ENCODE peak calls at places on chromosomes 3 and 15, in seven cellular contexts. M is GOT3; Q is GM04504; W is H9; E is stimulated activated effector memory CD8-positive, alpha-beta T cell treated with anti-CD3 and anti-CD28 coated beads, Interleukin-12 subunit alpha, Interleukin-12 subunit beta, amount 100 ng/mL, for 72 hours; A is sciatic nerve; P is colonic mucosa. H is an unnamed sample.

GRCh38 chr15:81297580-81298575 is 26.1 kb downstream of the STARD5 start:
- DNase-seq in W (no peak), M (no peak), Q (no peak), P (no peak), E (no peak), A (no peak), H (no peak)

GRCh38 chr3:58023536-58023935 is 15.3 kb downstream of the FLNB start:
- DNase-seq in P (no peak), M (no peak), A (no peak), Q (no peak), W (no peak), E (no peak), H (no peak)

GRCh38 chr3:37793889-37794591 is 67.6 kb upstream of the CTDSPL start:
- DNase-seq in P (no peak), W (no peak), E (no peak), A (no peak), M (no peak), Q (no peak), H (no peak)

GRCh38 chr3:127438371-127438770 is 150.5 kb upstream of the PRR20G start:
- DNase-seq in A (no peak), W (no peak), E (no peak), Q (no peak), M (no peak), P (no peak), H (no peak)

GRCh38 chr15:90006217-90007088 is 5.3 kb downstream of the ZNF710 start:
- DNase-seq in E (no peak), M (no peak), P (no peak), W (no peak), Q (no peak), A (no peak), H (no peak)

GRCh38 chr3:62051506-62051905 is 321.8 kb downstream of the FEZF2 start:
- DNase-seq in P (peak), W (no peak), A (no peak), E (no peak), Q (no peak), M (no peak), H (no peak)

GRCh38 chr3:150787741-150788370 is 24.9 kb upstream of the SIAH2 start:
- DNase-seq in A (peak), M (peak), P (peak), E (peak), W (peak), Q (peak), H (peak)

GRCh38 chr3:64215084-64215483 is 10.2 kb downstream of the PRICKLE2 start:
- DNase-seq in Q (no peak), E (no peak), W (no peak), M (no peak), P (no peak), A (no peak), H (no peak)

GRCh38 chr3:195208183-195208582 is 62.8 kb downstream of the XXYLT1 start:
- DNase-seq in Q (no peak), M (no peak), W (no peak), P (peak), A (no peak), E (no peak), H (no peak)

GRCh38 chr3:187516446-187516845 is 148.3 kb downstream of the RTP4 start:
- DNase-seq in A (no peak), P (no peak), W (no peak), E (no peak), M (no peak), Q (no peak), H (no peak)

GRCh38 chr3:193174137-193174536 is 66.9 kb upstream of the PLAAT1 start:
- DNase-seq in Q (no peak), W (no peak), A (no peak), M (no peak), P (no peak), E (no peak), H (no peak)

GRCh38 chr15:39580630-39581500 is at the start of gene THBS1:
- DNase-seq in W (peak), P (peak), E (peak), M (peak), Q (peak), A (peak), H (no peak)

GRCh38 chr15:48806151-48806550 is 4.7 kb downstream of the CEP152 start:
- DNase-seq in P (no peak), Q (no peak), E (no peak), M (no peak), A (no peak), W (peak), H (no peak)

GRCh38 chr3:33218446-33219174 is at the start of gene SUSD5:
- DNase-seq in Q (no peak), E (no peak), A (no peak), M (no peak), W (peak), P (no peak), H (no peak)

GRCh38 chr15:93072440-93073394 is 16.3 kb downstream of the RGMA start:
- DNase-seq in M (no peak), Q (peak), W (peak), E (no peak), A (peak), P (peak), H (no peak)

GRCh38 chr3:196073188-196073838 is 8.6 kb downstream of the TFRC start:
- DNase-seq in A (peak), Q (no peak), E (peak), P (peak), W (peak), M (peak), H (peak)

GRCh38 chr3:152269423-152270144 is 855 bp downstream of the MBNL1 start:
- DNase-seq in M (peak), W (peak), Q (peak), E (no peak), A (peak), P (peak), H (peak)

GRCh38 chr15:40238481-40238926 is 359 bp upstream of the PAK6 start:
- DNase-seq in E (no peak), M (no peak), Q (no peak), P (no peak), W (no peak), A (no peak), H (no peak)

GRCh38 chr15:43067717-43068461 is 37.9 kb downstream of the UBR1 start:
- DNase-seq in E (peak), Q (no peak), A (no peak), M (no peak), W (no peak), P (no peak), H (no peak)

GRCh38 chr15:69713726-69714559 is 261.3 kb downstream of the RPLP1 start:
- DNase-seq in A (no peak), E (peak), M (no peak), P (peak), Q (no peak), W (no peak), H (peak)

GRCh38 chr3:128882709-128883108 is 3.3 kb downstream of the ACAD9 start:
- DNase-seq in Q (no peak), A (no peak), W (no peak), P (no peak), M (no peak), E (no peak), H (no peak)

GRCh38 chr15:72365844-72366243 is 10.0 kb downstream of the HEXA start:
- DNase-seq in E (no peak), W (no peak), A (no peak), P (no peak), Q (no peak), M (no peak), H (no peak)

GRCh38 chr3:115100806-115101205 is 46.3 kb downstream of the ZBTB20 start:
- DNase-seq in M (no peak), Q (no peak), W (no peak), E (no peak), P (no peak), A (no peak), H (no peak)

GRCh38 chr15:38130739-38131498 is 121.7 kb upstream of the SPRED1 start:
- DNase-seq in P (peak), M (peak), Q (peak), A (peak), W (no peak), E (no peak), H (no peak)

GRCh38 chr3:85567074-85567676 is 608.4 kb downstream of the CADM2 start:
- DNase-seq in E (no peak), A (peak), W (peak), P (peak), M (no peak), Q (no peak), H (no peak)

GRCh38 chr3:58754074-58754473 is 87.5 kb upstream of the FAM3D start:
- DNase-seq in Q (no peak), A (no peak), M (no peak), P (no peak), E (no peak), W (no peak), H (no peak)

GRCh38 chr3:39727415-39727814 is 82.0 kb upstream of the MYRIP start:
- DNase-seq in A (no peak), E (no peak), P (no peak), W (no peak), M (no peak), Q (no peak), H (no peak)

GRCh38 chr3:178170698-178171535 is 365.3 kb upstream of the KCNMB2 start:
- DNase-seq in M (no peak), Q (peak), E (no peak), A (no peak), P (no peak), W (no peak), H (no peak)